ENCODE peak calls at places on chromosomes 11 and 22, in six cellular contexts. One of them, this sample, is unnamed.

GRCh38 chr22:44137415-44137814 is 43.3 kb upstream of the PARVG start:
- DNase-seq in activated CD8-positive, alpha-beta T cell treated with anti-CD3 and anti-CD28 coated beads for 36 hours: no peak
- DNase-seq in MCF 10A: no peak
- DNase-seq in fibroblast of pulmonary artery: no peak
- DNase-seq in AG10803: no peak
- DNase-seq in endothelial cell: no peak
- DNase-seq in this sample: no peak

GRCh38 chr11:35185696-35186095 is 46.7 kb downstream of the CD44 start:
- DNase-seq in endothelial cell: no peak
- DNase-seq in activated CD8-positive, alpha-beta T cell treated with anti-CD3 and anti-CD28 coated beads for 36 hours: no peak
- DNase-seq in fibroblast of pulmonary artery: peak
- DNase-seq in MCF 10A: no peak
- DNase-seq in AG10803: peak
- DNase-seq in this sample: no peak

GRCh38 chr11:61978703-61979661 is 11.5 kb upstream of the FTH1 start:
- DNase-seq in activated CD8-positive, alpha-beta T cell treated with anti-CD3 and anti-CD28 coated beads for 36 hours: no peak
- DNase-seq in MCF 10A: peak
- DNase-seq in fibroblast of pulmonary artery: peak
- DNase-seq in endothelial cell: no peak
- DNase-seq in AG10803: peak
- DNase-seq in this sample: no peak

GRCh38 chr11:54832676-54833075 is 126.0 kb downstream of the OR4A5 start:
- DNase-seq in AG10803: no peak
- DNase-seq in fibroblast of pulmonary artery: no peak
- DNase-seq in activated CD8-positive, alpha-beta T cell treated with anti-CD3 and anti-CD28 coated beads for 36 hours: no peak
- DNase-seq in endothelial cell: no peak
- DNase-seq in MCF 10A: no peak
- DNase-seq in this sample: no peak

GRCh38 chr22:42268852-42269406 is 1.5 kb downstream of the TCF20 start:
- DNase-seq in activated CD8-positive, alpha-beta T cell treated with anti-CD3 and anti-CD28 coated beads for 36 hours: no peak
- DNase-seq in AG10803: no peak
- DNase-seq in MCF 10A: no peak
- DNase-seq in endothelial cell: no peak
- DNase-seq in fibroblast of pulmonary artery: no peak
- DNase-seq in this sample: no peak

GRCh38 chr22:47240116-47240515 is 477.7 kb downstream of the TBC1D22A start:
- DNase-seq in endothelial cell: no peak
- DNase-seq in fibroblast of pulmonary artery: no peak
- DNase-seq in MCF 10A: no peak
- DNase-seq in AG10803: no peak
- DNase-seq in activated CD8-positive, alpha-beta T cell treated with anti-CD3 and anti-CD28 coated beads for 36 hours: no peak
- DNase-seq in this sample: no peak

GRCh38 chr11:13382751-13383150 is 80.3 kb downstream of the BTBD10 start:
- DNase-seq in fibroblast of pulmonary artery: no peak
- DNase-seq in activated CD8-positive, alpha-beta T cell treated with anti-CD3 and anti-CD28 coated beads for 36 hours: no peak
- DNase-seq in MCF 10A: no peak
- DNase-seq in endothelial cell: no peak
- DNase-seq in AG10803: no peak
- DNase-seq in this sample: no peak

GRCh38 chr22:20577045-20577444 is 69.6 kb downstream of the MED15 start:
- DNase-seq in MCF 10A: no peak
- DNase-seq in AG10803: no peak
- DNase-seq in fibroblast of pulmonary artery: no peak
- DNase-seq in activated CD8-positive, alpha-beta T cell treated with anti-CD3 and anti-CD28 coated beads for 36 hours: no peak
- DNase-seq in endothelial cell: no peak
- DNase-seq in this sample: no peak

GRCh38 chr22:35418726-35419125 is 18.8 kb downstream of the MCM5 start:
- DNase-seq in fibroblast of pulmonary artery: no peak
- DNase-seq in MCF 10A: no peak
- DNase-seq in endothelial cell: no peak
- DNase-seq in activated CD8-positive, alpha-beta T cell treated with anti-CD3 and anti-CD28 coated beads for 36 hours: no peak
- DNase-seq in AG10803: no peak
- DNase-seq in this sample: no peak

GRCh38 chr11:709109-709997 is 3.3 kb downstream of the EPS8L2 start:
- DNase-seq in activated CD8-positive, alpha-beta T cell treated with anti-CD3 and anti-CD28 coated beads for 36 hours: no peak
- DNase-seq in AG10803: no peak
- DNase-seq in fibroblast of pulmonary artery: no peak
- DNase-seq in MCF 10A: no peak
- DNase-seq in endothelial cell: no peak
- DNase-seq in this sample: no peak

GRCh38 chr11:100445231-100445735 is 241.8 kb upstream of the ARHGAP42 start:
- DNase-seq in endothelial cell: no peak
- DNase-seq in activated CD8-positive, alpha-beta T cell treated with anti-CD3 and anti-CD28 coated beads for 36 hours: no peak
- DNase-seq in fibroblast of pulmonary artery: peak
- DNase-seq in AG10803: no peak
- DNase-seq in MCF 10A: peak
- DNase-seq in this sample: no peak

GRCh38 chr11:65170058-65170534 is at the start of gene SPDYC:
- DNase-seq in activated CD8-positive, alpha-beta T cell treated with anti-CD3 and anti-CD28 coated beads for 36 hours: no peak
- DNase-seq in endothelial cell: no peak
- DNase-seq in fibroblast of pulmonary artery: no peak
- DNase-seq in MCF 10A: no peak
- DNase-seq in AG10803: no peak
- DNase-seq in this sample: no peak

GRCh38 chr11:86459002-86459385 is 84.3 kb downstream of the CCDC81 start:
- DNase-seq in endothelial cell: no peak
- DNase-seq in AG10803: no peak
- DNase-seq in MCF 10A: no peak
- DNase-seq in activated CD8-positive, alpha-beta T cell treated with anti-CD3 and anti-CD28 coated beads for 36 hours: no peak
- DNase-seq in fibroblast of pulmonary artery: peak
- DNase-seq in this sample: no peak

GRCh38 chr11:116426761-116427160 is 346.0 kb downstream of the BUD13 start:
- DNase-seq in fibroblast of pulmonary artery: no peak
- DNase-seq in endothelial cell: no peak
- DNase-seq in activated CD8-positive, alpha-beta T cell treated with anti-CD3 and anti-CD28 coated beads for 36 hours: no peak
- DNase-seq in MCF 10A: no peak
- DNase-seq in AG10803: no peak
- DNase-seq in this sample: no peak

GRCh38 chr22:37211075-37211852 is 1.0 kb downstream of the SSTR3 start:
- DNase-seq in MCF 10A: no peak
- DNase-seq in fibroblast of pulmonary artery: no peak
- DNase-seq in activated CD8-positive, alpha-beta T cell treated with anti-CD3 and anti-CD28 coated beads for 36 hours: peak
- DNase-seq in endothelial cell: no peak
- DNase-seq in AG10803: no peak
- DNase-seq in this sample: no peak

GRCh38 chr11:73158356-73159051 is 16.4 kb upstream of the FCHSD2 start:
- DNase-seq in endothelial cell: no peak
- DNase-seq in MCF 10A: no peak
- DNase-seq in AG10803: peak
- DNase-seq in activated CD8-positive, alpha-beta T cell treated with anti-CD3 and anti-CD28 coated beads for 36 hours: no peak
- DNase-seq in fibroblast of pulmonary artery: peak
- DNase-seq in this sample: no peak

GRCh38 chr11:37597776-37598175 is 999.7 kb upstream of the RAG2 start:
- DNase-seq in AG10803: no peak
- DNase-seq in MCF 10A: no peak
- DNase-seq in activated CD8-positive, alpha-beta T cell treated with anti-CD3 and anti-CD28 coated beads for 36 hours: no peak
- DNase-seq in fibroblast of pulmonary artery: no peak
- DNase-seq in endothelial cell: no peak
- DNase-seq in this sample: no peak

GRCh38 chr11:61480936-61481335 is 27.6 kb upstream of the LRRC10B start:
- DNase-seq in MCF 10A: no peak
- DNase-seq in fibroblast of pulmonary artery: peak
- DNase-seq in AG10803: no peak
- DNase-seq in endothelial cell: peak
- DNase-seq in activated CD8-positive, alpha-beta T cell treated with anti-CD3 and anti-CD28 coated beads for 36 hours: no peak
- DNase-seq in this sample: peak

GRCh38 chr11:70078796-70079616 is 889 bp downstream of the ANO1 start:
- DNase-seq in AG10803: no peak
- DNase-seq in MCF 10A: no peak
- DNase-seq in endothelial cell: no peak
- DNase-seq in fibroblast of pulmonary artery: no peak
- DNase-seq in activated CD8-positive, alpha-beta T cell treated with anti-CD3 and anti-CD28 coated beads for 36 hours: no peak
- DNase-seq in this sample: no peak

GRCh38 chr11:124801636-124802312 is 1.6 kb upstream of the MSANTD2 start:
- DNase-seq in AG10803: peak
- DNase-seq in endothelial cell: no peak
- DNase-seq in activated CD8-positive, alpha-beta T cell treated with anti-CD3 and anti-CD28 coated beads for 36 hours: no peak
- DNase-seq in MCF 10A: peak
- DNase-seq in fibroblast of pulmonary artery: no peak
- DNase-seq in this sample: no peak

GRCh38 chr11:66981976-66982578 is 7.0 kb downstream of the C11orf86 start:
- DNase-seq in MCF 10A: peak
- DNase-seq in activated CD8-positive, alpha-beta T cell treated with anti-CD3 and anti-CD28 coated beads for 36 hours: peak
- DNase-seq in AG10803: peak
- DNase-seq in endothelial cell: no peak
- DNase-seq in fibroblast of pulmonary artery: peak
- DNase-seq in this sample: no peak

GRCh38 chr11:80293293-80293692 is 852.5 kb upstream of the TENM4 start:
- DNase-seq in endothelial cell: no peak
- DNase-seq in fibroblast of pulmonary artery: no peak
- DNase-seq in MCF 10A: no peak
- DNase-seq in activated CD8-positive, alpha-beta T cell treated with anti-CD3 and anti-CD28 coated beads for 36 hours: no peak
- DNase-seq in AG10803: no peak
- DNase-seq in this sample: no peak

GRCh38 chr11:2904153-2905052 is 18.8 kb upstream of the CDKN1C start:
- DNase-seq in activated CD8-positive, alpha-beta T cell treated with anti-CD3 and anti-CD28 coated beads for 36 hours: no peak
- DNase-seq in endothelial cell: no peak
- DNase-seq in MCF 10A: peak
- DNase-seq in AG10803: no peak
- DNase-seq in fibroblast of pulmonary artery: no peak
- DNase-seq in this sample: no peak

GRCh38 chr11:134098566-134099184 is 29.8 kb downstream of the JAM3 start:
- DNase-seq in AG10803: no peak
- DNase-seq in MCF 10A: peak
- DNase-seq in fibroblast of pulmonary artery: no peak
- DNase-seq in endothelial cell: no peak
- DNase-seq in activated CD8-positive, alpha-beta T cell treated with anti-CD3 and anti-CD28 coated beads for 36 hours: no peak
- DNase-seq in this sample: no peak
- TF ChIP-seq CTCF in AG10803: no peak
- TF ChIP-seq CTCF in MCF 10A: peak
- TF ChIP-seq CTCF in fibroblast of pulmonary artery: no peak
- TF ChIP-seq CTCF in endothelial cell: no peak
- TF ChIP-seq CTCF in activated CD8-positive, alpha-beta T cell treated with anti-CD3 and anti-CD28 coated beads for 36 hours: peak
- TF ChIP-seq CTCF in this sample: no peak

DNA sequence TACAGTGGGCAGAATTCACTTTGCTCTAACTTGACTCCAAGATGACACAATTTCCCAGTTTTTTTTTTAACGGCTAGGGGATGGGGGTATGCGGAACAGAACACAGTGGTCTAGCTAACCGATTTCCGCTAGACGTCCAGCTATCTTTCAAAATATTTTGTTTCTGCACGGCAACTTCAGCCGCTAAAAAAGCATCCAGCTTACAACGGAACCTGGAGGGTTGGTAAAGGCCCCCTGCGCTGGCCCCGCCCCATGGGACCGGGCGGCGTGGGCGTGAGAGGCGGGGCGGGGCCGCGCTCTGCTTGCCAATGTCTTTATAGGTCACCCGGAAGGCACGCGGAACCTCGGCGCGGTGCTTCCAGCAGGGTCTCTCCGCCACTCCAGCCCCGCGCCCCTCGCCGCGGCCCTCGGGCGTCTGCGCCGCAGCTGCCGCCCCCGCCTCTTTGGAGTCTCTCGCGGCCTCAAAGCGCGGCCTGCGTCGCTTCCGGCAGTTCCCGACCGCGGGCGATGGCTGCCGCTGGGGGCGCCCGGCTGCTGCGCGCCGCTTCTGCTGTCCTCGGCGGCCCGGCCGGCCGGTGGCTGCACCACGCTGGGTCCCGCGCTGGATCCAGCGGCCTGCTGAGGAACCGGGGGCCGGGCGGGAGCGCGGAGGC is at the start of gene FDX1:
- DNase-seq in fibroblast of pulmonary artery: peak
- DNase-seq in activated CD8-positive, alpha-beta T cell treated with anti-CD3 and anti-CD28 coated beads for 36 hours: peak
- DNase-seq in AG10803: peak
- DNase-seq in MCF 10A: peak
- DNase-seq in endothelial cell: peak
- DNase-seq in this sample: peak
- TF ChIP-seq CTCF in fibroblast of pulmonary artery: peak
- TF ChIP-seq CTCF in activated CD8-positive, alpha-beta T cell treated with anti-CD3 and anti-CD28 coated beads for 36 hours: peak
- TF ChIP-seq CTCF in AG10803: peak
- TF ChIP-seq CTCF in MCF 10A: peak
- TF ChIP-seq CTCF in endothelial cell: peak
- TF ChIP-seq CTCF in this sample: peak

GRCh38 chr22:26887916-26888315 is 230.5 kb downstream of the MIAT start:
- DNase-seq in AG10803: no peak
- DNase-seq in MCF 10A: no peak
- DNase-seq in activated CD8-positive, alpha-beta T cell treated with anti-CD3 and anti-CD28 coated beads for 36 hours: no peak
- DNase-seq in fibroblast of pulmonary artery: no peak
- DNase-seq in endothelial cell: no peak
- DNase-seq in this sample: no peak
- TF ChIP-seq CTCF in AG10803: no peak
- TF ChIP-seq CTCF in MCF 10A: no peak
- TF ChIP-seq CTCF in activated CD8-positive, alpha-beta T cell treated with anti-CD3 and anti-CD28 coated beads for 36 hours: no peak
- TF ChIP-seq CTCF in fibroblast of pulmonary artery: no peak
- TF ChIP-seq CTCF in endothelial cell: no peak
- TF ChIP-seq CTCF in this sample: no peak

GRCh38 chr11:30018443-30018842 is 1.6 kb upstream of the KCNA4 start:
- DNase-seq in MCF 10A: no peak
- DNase-seq in endothelial cell: no peak
- DNase-seq in fibroblast of pulmonary artery: no peak
- DNase-seq in activated CD8-positive, alpha-beta T cell treated with anti-CD3 and anti-CD28 coated beads for 36 hours: no peak
- DNase-seq in AG10803: no peak
- DNase-seq in this sample: peak

GRCh38 chr11:30019481-30019880 is 2.7 kb upstream of the KCNA4 start:
- DNase-seq in endothelial cell: no peak
- DNase-seq in MCF 10A: no peak
- DNase-seq in activated CD8-positive, alpha-beta T cell treated with anti-CD3 and anti-CD28 coated beads for 36 hours: no peak
- DNase-seq in fibroblast of pulmonary artery: no peak
- DNase-seq in AG10803: no peak
- DNase-seq in this sample: no peak

GRCh38 chr11:30017467-30017895 is 651 bp upstream of the KCNA4 start:
- DNase-seq in endothelial cell: no peak
- DNase-seq in fibroblast of pulmonary artery: no peak
- DNase-seq in activated CD8-positive, alpha-beta T cell treated with anti-CD3 and anti-CD28 coated beads for 36 hours: no peak
- DNase-seq in MCF 10A: no peak
- DNase-seq in AG10803: no peak
- DNase-seq in this sample: no peak

GRCh38 chr11:30015725-30016449 is 943 bp downstream of the KCNA4 start:
- DNase-seq in activated CD8-positive, alpha-beta T cell treated with anti-CD3 and anti-CD28 coated beads for 36 hours: no peak
- DNase-seq in endothelial cell: no peak
- DNase-seq in AG10803: no peak
- DNase-seq in MCF 10A: no peak
- DNase-seq in fibroblast of pulmonary artery: no peak
- DNase-seq in this sample: peak

DNA sequence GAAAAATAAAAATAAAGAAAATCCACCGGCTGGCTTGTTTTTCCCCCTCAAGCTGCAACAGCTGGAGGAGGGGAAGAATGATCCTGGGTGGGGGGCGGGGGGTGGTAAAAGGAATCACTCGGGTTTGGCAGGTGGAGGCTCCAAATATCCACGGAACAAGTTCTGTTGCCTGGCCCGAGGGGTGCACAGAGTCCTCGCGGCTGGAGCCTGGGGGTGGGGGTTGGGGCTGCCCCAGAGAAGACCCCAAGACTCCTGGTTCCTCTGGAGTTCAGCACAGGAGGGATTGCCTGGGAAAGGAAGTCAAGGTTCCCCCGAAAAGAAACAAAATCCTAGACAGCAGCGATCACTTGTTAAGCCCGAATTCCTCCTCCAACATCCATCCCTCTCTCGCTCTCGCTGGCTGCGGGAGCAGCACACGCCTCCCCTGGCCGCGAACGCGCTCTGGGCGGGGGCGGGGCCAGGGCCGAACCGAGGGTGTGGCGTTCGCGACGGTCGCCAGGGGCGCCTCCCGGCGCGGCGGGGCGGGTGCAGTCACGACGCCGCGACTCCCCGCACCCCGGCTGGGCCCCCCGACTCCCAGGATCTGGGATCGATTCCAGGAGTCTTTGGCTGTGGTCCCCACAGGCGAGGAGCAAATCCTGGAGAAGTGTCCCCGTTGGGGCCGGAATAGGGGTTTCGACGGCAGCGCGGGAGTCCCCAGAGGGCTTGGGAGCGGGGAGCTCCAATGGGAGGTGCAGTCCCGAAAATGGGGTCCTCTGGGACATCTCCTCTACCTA is at the start of gene KCNA4:
- DNase-seq in activated CD8-positive, alpha-beta T cell treated with anti-CD3 and anti-CD28 coated beads for 36 hours: no peak
- DNase-seq in fibroblast of pulmonary artery: peak
- DNase-seq in AG10803: peak
- DNase-seq in MCF 10A: no peak
- DNase-seq in endothelial cell: peak
- DNase-seq in this sample: peak
- TF ChIP-seq CTCF in activated CD8-positive, alpha-beta T cell treated with anti-CD3 and anti-CD28 coated beads for 36 hours: no peak
- TF ChIP-seq CTCF in fibroblast of pulmonary artery: no peak
- TF ChIP-seq CTCF in AG10803: no peak
- TF ChIP-seq CTCF in MCF 10A: no peak
- TF ChIP-seq CTCF in endothelial cell: peak
- TF ChIP-seq CTCF in this sample: peak